ENCODE peak calls at places on chromosomes 5 and 9, in four cellular contexts. M is upper lobe of right lung, H is SJSA1, S is cardiac fibroblast. P is an unnamed sample.

GRCh38 chr5:35313296-35313695 is 83.0 kb upstream of the PRLR start:
- DNase-seq in S (peak), H (no peak), M (no peak), P (no peak)

GRCh38 chr9:137593176-137593575 is 2.9 kb upstream of the ZMYND19 start:
- DNase-seq in H (no peak), S (no peak), M (peak), P (no peak)

GRCh38 chr5:160155017-160155725 is 35.9 kb upstream of the PWWP2A start:
- DNase-seq in H (no peak), M (no peak), S (no peak), P (no peak)

GRCh38 chr5:67009028-67009427 is 187.6 kb downstream of the CD180 start:
- DNase-seq in H (no peak), S (no peak), M (no peak), P (no peak)

GRCh38 chr5:158905281-158905680 is 194.4 kb downstream of the EBF1 start:
- DNase-seq in M (no peak), S (no peak), H (no peak), P (no peak)

GRCh38 chr9:127762111-127762676 is 16.3 kb downstream of the SH2D3C start:
- DNase-seq in H (no peak), S (no peak), M (peak), P (no peak)

GRCh38 chr9:135925496-135926133 is 18.3 kb upstream of the CAMSAP1 start:
- DNase-seq in H (no peak), M (peak), S (no peak), P (no peak)

GRCh38 chr9:11235061-11235460 is 622.3 kb upstream of the PTPRD start:
- DNase-seq in H (no peak), M (no peak), S (no peak), P (no peak)

GRCh38 chr5:123487298-123487697 is 24.7 kb upstream of the CSNK1G3 start:
- DNase-seq in H (no peak), M (no peak), S (peak), P (no peak)

GRCh38 chr9:33192493-33193245 is 25.5 kb upstream of the B4GALT1 start:
- DNase-seq in S (no peak), M (no peak), H (no peak), P (no peak)

GRCh38 chr9:125990793-125991220 is 243.6 kb downstream of the PBX3 start:
- DNase-seq in M (peak), S (no peak), H (no peak), P (peak)

GRCh38 chr5:83540783-83541182 is 69.2 kb downstream of the VCAN start:
- DNase-seq in M (no peak), H (no peak), S (no peak), P (no peak)

GRCh38 chr9:127137640-127138360 is 15.4 kb upstream of the ANGPTL2 start:
- DNase-seq in H (no peak), M (no peak), S (no peak), P (no peak)

GRCh38 chr5:431001-431710 is 11.8 kb upstream of the EXOC3 start:
- DNase-seq in M (no peak), S (peak), H (peak), P (peak)

GRCh38 chr5:20601678-20602100 is 613.7 kb upstream of the CDH18 start:
- DNase-seq in H (no peak), M (no peak), S (peak), P (no peak)

GRCh38 chr9:89850633-89851325 is 246.0 kb downstream of the GADD45G start:
- DNase-seq in H (no peak), S (peak), M (peak), P (no peak)

GRCh38 chr5:139904566-139905400 is 109.2 kb downstream of the PSD2 start:
- DNase-seq in H (no peak), M (peak), S (no peak), P (no peak)

GRCh38 chr5:139901971-139902370 is 106.4 kb downstream of the PSD2 start:
- DNase-seq in S (no peak), H (no peak), M (peak), P (no peak)

GRCh38 chr5:139905401-139905800 is 109.8 kb downstream of the PSD2 start:
- DNase-seq in S (no peak), M (peak), H (no peak), P (no peak)

GRCh38 chr5:139903450-139903804 is 107.8 kb downstream of the PSD2 start:
- DNase-seq in S (no peak), M (peak), H (no peak), P (no peak)

GRCh38 chr5:139903805-139904565 is 108.4 kb downstream of the PSD2 start:
- DNase-seq in H (peak), M (peak), S (no peak), P (no peak)
- H3K4me3 ChIP-seq in H (no peak), M (peak), S (no peak), P (no peak)

DNA sequence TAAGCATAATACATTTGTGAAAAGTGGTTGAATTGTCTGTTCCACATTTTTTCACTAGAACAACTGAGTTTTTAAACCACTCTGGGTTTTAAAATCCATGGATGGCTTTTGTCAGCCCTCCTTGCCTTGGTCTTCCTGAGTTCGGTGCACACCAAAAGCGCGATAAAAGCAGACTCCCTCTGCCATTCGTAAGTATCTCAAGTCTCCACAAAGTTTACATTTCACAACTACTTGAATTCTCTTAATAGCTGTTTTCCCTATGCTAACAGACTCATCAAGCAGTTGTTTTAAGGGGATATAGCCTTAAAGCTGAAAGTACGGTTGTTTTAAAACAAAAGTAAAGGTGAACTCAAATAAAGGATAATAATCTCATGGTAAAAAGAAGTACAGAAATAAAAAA is 52.9 kb downstream of the GLIS3 start:
- DNase-seq in M (no peak), H (no peak), S (no peak), P (no peak)
- H3K4me3 ChIP-seq in M (no peak), H (no peak), S (no peak), P (no peak)

GRCh38 chr5:21615195-21615765 is 1237.9 kb downstream of the CDH12 start:
- DNase-seq in M (no peak), S (no peak), H (no peak), P (peak)
- H3K4me3 ChIP-seq in M (no peak), S (no peak), H (no peak), P (no peak)

GRCh38 chr5:88140396-88140862 is 128.2 kb downstream of the TMEM161B start:
- DNase-seq in H (no peak), S (no peak), M (peak), P (peak)

GRCh38 chr5:88140863-88141694 is 127.6 kb downstream of the TMEM161B start:
- DNase-seq in M (peak), S (peak), H (peak), P (peak)

GRCh38 chr5:88143693-88144218 is 124.9 kb downstream of the TMEM161B start:
- DNase-seq in M (no peak), H (no peak), S (no peak), P (peak)

GRCh38 chr5:88142801-88143692 is 125.6 kb downstream of the TMEM161B start:
- DNase-seq in M (no peak), S (no peak), H (no peak), P (no peak)

GRCh38 chr5:88141695-88141979 is 127.0 kb downstream of the TMEM161B start:
- DNase-seq in H (no peak), S (no peak), M (no peak), P (no peak)
- H3K4me3 ChIP-seq in H (peak), S (no peak), M (peak), P (peak)

DNA sequence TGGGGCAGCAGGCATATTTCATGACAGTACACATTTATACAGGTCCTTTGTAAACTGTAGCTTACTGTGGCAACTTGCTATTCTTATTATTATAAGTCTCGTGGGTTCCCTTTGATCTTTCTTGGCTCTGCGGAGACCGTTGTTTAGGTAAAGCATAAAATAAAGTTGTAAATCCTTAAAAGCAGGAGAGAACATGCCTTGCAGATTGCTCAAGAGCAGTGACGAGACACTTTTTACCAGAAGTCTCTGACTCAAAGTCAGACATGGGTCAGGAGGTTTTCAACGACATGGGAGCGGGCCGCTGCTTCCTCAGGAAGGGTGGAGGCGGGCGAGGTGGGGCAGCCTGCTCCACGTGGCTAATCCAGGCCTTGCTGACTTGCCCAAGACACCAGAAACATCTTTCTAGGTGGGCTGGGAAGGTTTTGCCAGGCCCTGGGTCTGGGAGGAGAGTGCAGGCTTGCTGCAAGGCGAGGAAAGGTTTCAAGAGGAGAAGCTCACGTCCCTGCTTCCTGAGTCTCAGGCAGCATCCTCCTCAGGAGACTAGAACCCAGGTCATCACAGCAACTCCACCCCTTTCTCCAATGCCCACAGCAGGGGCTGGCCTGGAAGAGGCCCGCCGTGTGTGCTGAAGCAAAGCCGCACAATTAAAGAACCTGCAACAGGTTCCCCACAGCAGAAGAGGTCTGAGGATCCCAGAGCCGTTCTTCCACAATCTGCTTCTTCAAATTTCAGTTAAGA is 6.5 kb downstream of the TBC1D2 start:
- DNase-seq in M (peak), H (peak), S (peak), P (peak)
- H3K4me3 ChIP-seq in M (no peak), H (no peak), S (no peak), P (no peak)